ENCODE peak calls at places on chromosomes 13 and 19, in four cellular contexts. Z is activated CD4-positive, alpha-beta T cell treated with anti-CD3 and anti-CD28 coated beads, Interleukin-2, amount 50 U/mL, for 1 hour; N is stomach; G is NCI-H82. S is an unnamed sample.

GRCh38 chr13:113040031-113040430 is 65.6 kb upstream of the F7 start:
- DNase-seq in G (no peak), Z (no peak), N (no peak), S (no peak)

GRCh38 chr13:98677398-98677797 is 75.1 kb downstream of the SLC15A1 start:
- DNase-seq in Z (no peak), N (no peak), G (no peak), S (no peak)

GRCh38 chr13:105774739-105775460 is 760.6 kb downstream of the EFNB2 start:
- DNase-seq in N (no peak), Z (no peak), G (peak), S (no peak)

GRCh38 chr19:40223135-40223822 is 3.2 kb downstream of the CCNP start:
- DNase-seq in Z (peak), G (no peak), N (peak), S (no peak)

GRCh38 chr13:74641586-74641985 is 507.4 kb upstream of the KLF12 start:
- DNase-seq in G (no peak), N (no peak), Z (no peak), S (no peak)

GRCh38 chr13:103525530-103525929 is 459.3 kb upstream of the SLC10A2 start:
- DNase-seq in G (no peak), N (no peak), Z (no peak), S (no peak)

GRCh38 chr13:34942732-34943674 is 933 bp downstream of the NBEA start:
- DNase-seq in Z (no peak), G (peak), N (peak), S (no peak)

GRCh38 chr13:53781941-53782340 is 753.3 kb downstream of the OLFM4 start:
- DNase-seq in N (no peak), G (peak), Z (no peak), S (no peak)

GRCh38 chr13:98585946-98586345 is 9.0 kb upstream of the STK24 start:
- DNase-seq in N (no peak), G (no peak), Z (no peak), S (no peak)

GRCh38 chr19:5269279-5269678 is 71.3 kb downstream of the PTPRS start:
- DNase-seq in N (no peak), G (no peak), Z (no peak), S (no peak)

GRCh38 chr13:71621152-71622124 is 245.6 kb downstream of the DACH1 start:
- DNase-seq in N (no peak), Z (no peak), G (peak), S (no peak)

GRCh38 chr13:47999973-48000372 is 1.1 kb downstream of the SUCLA2 start:
- DNase-seq in Z (no peak), N (no peak), G (no peak), S (no peak)

GRCh38 chr19:13430790-13431582 is 75.3 kb downstream of the CACNA1A start:
- DNase-seq in N (peak), Z (peak), G (peak), S (peak)

S was measured in NCI-H446.